ENCODE peak calls at places on chromosomes 6 and 20, in nine cellular contexts. One of them, this sample, is unnamed.

GRCh38 chr6:3419624-3420272 is 37.1 kb downstream of the SLC22A23 start:
- DNase-seq in neural progenitor cell: no peak
- DNase-seq in endothelial cell of umbilical vein: no peak
- DNase-seq in mammary epithelial cell: peak; percentile 79
- DNase-seq in fibroblast of lung: peak; percentile 37
- DNase-seq in HepG2: peak; percentile 87
- DNase-seq in GM23338: no peak
- DNase-seq in keratinocyte: no peak
- DNase-seq in PC-3: peak; percentile 89
- DNase-seq in this sample: peak; percentile 76

GRCh38 chr6:109454483-109455160 is 950 bp downstream of the MICAL1 start:
- DNase-seq in PC-3: no peak
- DNase-seq in neural progenitor cell: no peak
- DNase-seq in mammary epithelial cell: no peak
- DNase-seq in HepG2: no peak
- DNase-seq in keratinocyte: no peak
- DNase-seq in endothelial cell of umbilical vein: no peak
- DNase-seq in GM23338: peak; percentile 48
- DNase-seq in fibroblast of lung: peak; percentile 26
- DNase-seq in this sample: no peak

GRCh38 chr6:118387921-118388701 is 160.0 kb upstream of the PLN start:
- DNase-seq in PC-3: peak; percentile 90
- DNase-seq in mammary epithelial cell: peak; percentile 92
- DNase-seq in HepG2: no peak
- DNase-seq in keratinocyte: no peak
- DNase-seq in endothelial cell of umbilical vein: peak; percentile 97
- DNase-seq in neural progenitor cell: no peak
- DNase-seq in fibroblast of lung: peak; percentile 93
- DNase-seq in GM23338: no peak
- DNase-seq in this sample: peak; percentile 97

GRCh38 chr20:58059145-58059544 is 169.3 kb downstream of the ANKRD60 start:
- DNase-seq in HepG2: no peak
- DNase-seq in GM23338: no peak
- DNase-seq in PC-3: no peak
- DNase-seq in fibroblast of lung: no peak
- DNase-seq in mammary epithelial cell: no peak
- DNase-seq in neural progenitor cell: no peak
- DNase-seq in endothelial cell of umbilical vein: no peak
- DNase-seq in keratinocyte: no peak
- DNase-seq in this sample: no peak

GRCh38 chr6:143279385-143279784 is 171.1 kb downstream of the ADAT2 start:
- DNase-seq in keratinocyte: no peak
- DNase-seq in neural progenitor cell: peak; percentile 25
- DNase-seq in endothelial cell of umbilical vein: peak; percentile 24
- DNase-seq in GM23338: peak; percentile 64
- DNase-seq in HepG2: peak; percentile 34
- DNase-seq in fibroblast of lung: peak; percentile 15
- DNase-seq in PC-3: peak; percentile 25
- DNase-seq in mammary epithelial cell: peak; percentile 16
- DNase-seq in this sample: no peak

GRCh38 chr20:43799150-43799711 is 72.4 kb upstream of the GTSF1L start:
- DNase-seq in mammary epithelial cell: no peak
- DNase-seq in GM23338: no peak
- DNase-seq in fibroblast of lung: peak; percentile 25
- DNase-seq in PC-3: peak; percentile 26
- DNase-seq in endothelial cell of umbilical vein: no peak
- DNase-seq in keratinocyte: no peak
- DNase-seq in neural progenitor cell: no peak
- DNase-seq in HepG2: no peak
- DNase-seq in this sample: no peak

GRCh38 chr6:32198866-32199265 is 6.4 kb upstream of the GPSM3 start:
- DNase-seq in HepG2: no peak
- DNase-seq in mammary epithelial cell: no peak
- DNase-seq in keratinocyte: no peak
- DNase-seq in endothelial cell of umbilical vein: no peak
- DNase-seq in neural progenitor cell: no peak
- DNase-seq in fibroblast of lung: no peak
- DNase-seq in GM23338: no peak
- DNase-seq in PC-3: no peak
- DNase-seq in this sample: no peak

GRCh38 chr20:23165964-23166363 is 79.8 kb upstream of the CD93 start:
- DNase-seq in HepG2: no peak
- DNase-seq in mammary epithelial cell: no peak
- DNase-seq in keratinocyte: no peak
- DNase-seq in endothelial cell of umbilical vein: no peak
- DNase-seq in neural progenitor cell: no peak
- DNase-seq in fibroblast of lung: no peak
- DNase-seq in PC-3: no peak
- DNase-seq in GM23338: no peak
- DNase-seq in this sample: no peak

GRCh38 chr20:34798328-34798727 is 27.1 kb downstream of the NCOA6 start:
- DNase-seq in neural progenitor cell: no peak
- DNase-seq in fibroblast of lung: no peak
- DNase-seq in endothelial cell of umbilical vein: no peak
- DNase-seq in keratinocyte: no peak
- DNase-seq in mammary epithelial cell: no peak
- DNase-seq in HepG2: no peak
- DNase-seq in GM23338: no peak
- DNase-seq in PC-3: no peak
- DNase-seq in this sample: no peak

GRCh38 chr20:34791289-34792020 is 34.0 kb downstream of the NCOA6 start:
- DNase-seq in GM23338: peak; percentile 20
- DNase-seq in fibroblast of lung: peak; percentile 93
- DNase-seq in mammary epithelial cell: no peak
- DNase-seq in PC-3: peak; percentile 50
- DNase-seq in endothelial cell of umbilical vein: peak; percentile 9
- DNase-seq in HepG2: no peak
- DNase-seq in keratinocyte: no peak
- DNase-seq in neural progenitor cell: peak; percentile 28
- DNase-seq in this sample: peak; percentile 28

GRCh38 chr20:34797012-34797720 is 28.3 kb downstream of the NCOA6 start:
- DNase-seq in endothelial cell of umbilical vein: no peak
- DNase-seq in GM23338: no peak
- DNase-seq in mammary epithelial cell: no peak
- DNase-seq in neural progenitor cell: no peak
- DNase-seq in keratinocyte: no peak
- DNase-seq in PC-3: no peak
- DNase-seq in HepG2: no peak
- DNase-seq in fibroblast of lung: no peak
- DNase-seq in this sample: no peak

GRCh38 chr20:34794006-34794585 is 31.4 kb downstream of the NCOA6 start:
- DNase-seq in neural progenitor cell: no peak
- DNase-seq in HepG2: no peak
- DNase-seq in keratinocyte: no peak
- DNase-seq in GM23338: no peak
- DNase-seq in fibroblast of lung: no peak
- DNase-seq in mammary epithelial cell: no peak
- DNase-seq in PC-3: no peak
- DNase-seq in endothelial cell of umbilical vein: no peak
- DNase-seq in this sample: no peak

DNA sequence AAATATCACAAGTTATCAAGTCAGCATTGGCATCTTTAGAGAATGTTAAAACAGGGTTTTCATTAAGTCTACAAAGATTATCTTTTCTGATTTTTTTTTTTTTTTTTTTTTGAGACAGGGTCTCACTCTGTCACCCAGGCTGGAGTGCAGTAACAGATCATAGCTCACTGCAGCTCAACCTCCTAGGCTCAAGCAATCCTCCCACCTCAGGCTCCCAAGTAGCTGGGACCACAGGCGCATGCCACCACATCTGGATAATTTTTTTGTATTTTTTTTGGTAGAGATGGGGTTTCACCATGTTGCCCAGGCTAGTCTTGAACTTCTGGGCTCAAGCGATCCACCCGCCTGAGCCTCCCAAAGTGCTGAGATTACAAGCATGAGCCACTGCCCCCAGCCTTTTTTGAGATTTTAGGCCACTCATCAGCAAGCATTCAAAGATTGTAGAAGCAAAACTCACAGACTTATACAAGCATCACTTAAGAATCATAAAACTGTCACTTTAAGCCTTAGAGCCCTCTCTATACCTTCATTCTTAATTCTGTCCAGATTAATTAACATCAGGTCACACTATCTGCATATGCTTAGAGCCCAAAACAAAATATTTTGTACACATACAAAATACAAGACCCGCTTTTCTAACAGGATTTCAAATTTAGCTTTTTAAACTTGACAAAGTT is 32.6 kb downstream of the NCOA6 start:
- DNase-seq in PC-3: no peak
- DNase-seq in neural progenitor cell: no peak
- DNase-seq in endothelial cell of umbilical vein: no peak
- DNase-seq in GM23338: no peak
- DNase-seq in keratinocyte: no peak
- DNase-seq in mammary epithelial cell: no peak
- DNase-seq in fibroblast of lung: no peak
- DNase-seq in HepG2: no peak
- DNase-seq in this sample: no peak
- H3K36me3 ChIP-seq in PC-3: peaks cover 13% of the 10 kb centered on the region
- H3K36me3 ChIP-seq in neural progenitor cell: no peaks in the 10 kb centered on the region
- H3K36me3 ChIP-seq in endothelial cell of umbilical vein: no peaks in the 10 kb centered on the region
- H3K36me3 ChIP-seq in GM23338: no peaks in the 10 kb centered on the region
- H3K36me3 ChIP-seq in keratinocyte: peaks cover 11% of the 10 kb centered on the region
- H3K36me3 ChIP-seq in mammary epithelial cell: peaks cover 4% of the 10 kb centered on the region
- H3K36me3 ChIP-seq in fibroblast of lung: peaks cover 3% of the 10 kb centered on the region
- H3K36me3 ChIP-seq in HepG2: peaks cover 30% of the 10 kb centered on the region
- H3K36me3 ChIP-seq in this sample: no peaks in the 10 kb centered on the region

GRCh38 chr20:5657190-5657872 is 92.9 kb upstream of the SHLD1 start:
- DNase-seq in GM23338: no peak
- DNase-seq in endothelial cell of umbilical vein: peak; percentile 91
- DNase-seq in fibroblast of lung: peak; percentile 97
- DNase-seq in mammary epithelial cell: peak; percentile 98
- DNase-seq in keratinocyte: peak; percentile 83
- DNase-seq in HepG2: peak; percentile 70
- DNase-seq in neural progenitor cell: no peak
- DNase-seq in PC-3: peak; percentile 98
- DNase-seq in this sample: peak; percentile 99

GRCh38 chr20:5657873-5658200 is 92.4 kb upstream of the SHLD1 start:
- DNase-seq in GM23338: no peak
- DNase-seq in fibroblast of lung: no peak
- DNase-seq in mammary epithelial cell: no peak
- DNase-seq in PC-3: no peak
- DNase-seq in endothelial cell of umbilical vein: no peak
- DNase-seq in neural progenitor cell: no peak
- DNase-seq in keratinocyte: no peak
- DNase-seq in HepG2: no peak
- DNase-seq in this sample: no peak

GRCh38 chr20:5652626-5653573 is 97.3 kb upstream of the SHLD1 start:
- DNase-seq in PC-3: peak; percentile 97
- DNase-seq in endothelial cell of umbilical vein: no peak
- DNase-seq in fibroblast of lung: peak; percentile 89
- DNase-seq in neural progenitor cell: no peak
- DNase-seq in GM23338: no peak
- DNase-seq in keratinocyte: no peak
- DNase-seq in mammary epithelial cell: peak; percentile 67
- DNase-seq in HepG2: no peak
- DNase-seq in this sample: peak; percentile 94

GRCh38 chr20:5656136-5656535 is 94.1 kb upstream of the SHLD1 start:
- DNase-seq in neural progenitor cell: no peak
- DNase-seq in PC-3: no peak
- DNase-seq in fibroblast of lung: no peak
- DNase-seq in mammary epithelial cell: no peak
- DNase-seq in endothelial cell of umbilical vein: no peak
- DNase-seq in GM23338: no peak
- DNase-seq in HepG2: no peak
- DNase-seq in keratinocyte: no peak
- DNase-seq in this sample: no peak

GRCh38 chr20:5654557-5654956 is 95.6 kb upstream of the SHLD1 start:
- DNase-seq in GM23338: no peak
- DNase-seq in PC-3: peak; percentile 99
- DNase-seq in keratinocyte: peak; percentile 80
- DNase-seq in fibroblast of lung: peak; percentile 89
- DNase-seq in HepG2: peak; percentile 93
- DNase-seq in mammary epithelial cell: peak; percentile 98
- DNase-seq in neural progenitor cell: no peak
- DNase-seq in endothelial cell of umbilical vein: peak; percentile 80
- DNase-seq in this sample: peak; percentile 94
- H3K4me2 ChIP-seq in GM23338: no peak overlapping the region
- H3K4me2 ChIP-seq in PC-3: peak overlapping the region; percentile 7
- H3K4me2 ChIP-seq in keratinocyte: peak overlapping the region; percentile 63
- H3K4me2 ChIP-seq in fibroblast of lung: no peak overlapping the region
- H3K4me2 ChIP-seq in HepG2: no peak overlapping the region
- H3K4me2 ChIP-seq in mammary epithelial cell: peak overlapping the region; percentile 3
- H3K4me2 ChIP-seq in neural progenitor cell: no peak overlapping the region
- H3K4me2 ChIP-seq in endothelial cell of umbilical vein: no peak overlapping the region
- H3K4me2 ChIP-seq in this sample: peak overlapping the region; percentile 59

GRCh38 chr6:139472341-139473038 is 98.0 kb upstream of the CITED2 start:
- DNase-seq in GM23338: no peak
- DNase-seq in fibroblast of lung: peak; percentile 55
- DNase-seq in PC-3: no peak
- DNase-seq in mammary epithelial cell: no peak
- DNase-seq in neural progenitor cell: no peak
- DNase-seq in endothelial cell of umbilical vein: no peak
- DNase-seq in HepG2: no peak
- DNase-seq in keratinocyte: no peak
- DNase-seq in this sample: peak; percentile 51

GRCh38 chr6:139474145-139475108 is 100.0 kb upstream of the CITED2 start:
- DNase-seq in endothelial cell of umbilical vein: no peak
- DNase-seq in mammary epithelial cell: no peak
- DNase-seq in neural progenitor cell: peak; percentile 43
- DNase-seq in GM23338: peak; percentile 54
- DNase-seq in HepG2: no peak
- DNase-seq in keratinocyte: no peak
- DNase-seq in fibroblast of lung: peak; percentile 92
- DNase-seq in PC-3: no peak
- DNase-seq in this sample: peak; percentile 34

GRCh38 chr6:139473239-139473701 is 98.8 kb upstream of the CITED2 start:
- DNase-seq in fibroblast of lung: peak; percentile 16
- DNase-seq in endothelial cell of umbilical vein: no peak
- DNase-seq in PC-3: no peak
- DNase-seq in keratinocyte: no peak
- DNase-seq in mammary epithelial cell: no peak
- DNase-seq in GM23338: peak; percentile 34
- DNase-seq in neural progenitor cell: peak; percentile 57
- DNase-seq in HepG2: no peak
- DNase-seq in this sample: peak; percentile 39

GRCh38 chr6:139475231-139475630 is 100.8 kb upstream of the CITED2 start:
- DNase-seq in PC-3: no peak
- DNase-seq in fibroblast of lung: no peak
- DNase-seq in neural progenitor cell: no peak
- DNase-seq in keratinocyte: no peak
- DNase-seq in mammary epithelial cell: no peak
- DNase-seq in GM23338: peak; percentile 14
- DNase-seq in HepG2: no peak
- DNase-seq in endothelial cell of umbilical vein: no peak
- DNase-seq in this sample: no peak

DNA sequence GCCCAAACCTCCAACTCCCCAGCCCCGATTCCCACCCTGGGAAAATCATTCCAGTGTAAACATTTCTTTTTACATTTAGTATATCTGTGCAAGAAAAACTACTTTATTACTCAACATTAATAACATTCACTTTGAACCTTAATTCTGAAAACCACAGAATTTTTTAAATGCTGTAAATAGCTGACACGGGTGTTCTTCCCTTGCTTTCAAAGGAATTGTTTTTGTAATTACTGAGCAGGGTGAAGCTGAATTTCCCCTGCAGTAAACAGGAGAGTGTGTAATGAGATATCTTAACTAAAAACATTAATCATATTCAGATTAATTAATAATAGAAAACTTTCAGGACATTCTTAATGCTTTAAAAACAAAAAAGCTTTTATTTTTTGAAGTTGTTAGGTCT is 99.3 kb upstream of the CITED2 start:
- DNase-seq in mammary epithelial cell: no peak
- DNase-seq in HepG2: no peak
- DNase-seq in neural progenitor cell: no peak
- DNase-seq in GM23338: no peak
- DNase-seq in endothelial cell of umbilical vein: no peak
- DNase-seq in fibroblast of lung: peak; percentile 5
- DNase-seq in keratinocyte: no peak
- DNase-seq in PC-3: no peak
- DNase-seq in this sample: peak; percentile 33
- H3K4me3 ChIP-seq in mammary epithelial cell: no peak overlapping the region
- H3K4me3 ChIP-seq in HepG2: no peak overlapping the region
- H3K4me3 ChIP-seq in neural progenitor cell: no peak overlapping the region
- H3K4me3 ChIP-seq in GM23338: peak overlapping the region; percentile 18
- H3K4me3 ChIP-seq in endothelial cell of umbilical vein: no peak overlapping the region
- H3K4me3 ChIP-seq in fibroblast of lung: peak overlapping the region; percentile 41
- H3K4me3 ChIP-seq in keratinocyte: no peak overlapping the region
- H3K4me3 ChIP-seq in PC-3: no peak overlapping the region
- H3K4me3 ChIP-seq in this sample: peak overlapping the region; percentile 24

DNA sequence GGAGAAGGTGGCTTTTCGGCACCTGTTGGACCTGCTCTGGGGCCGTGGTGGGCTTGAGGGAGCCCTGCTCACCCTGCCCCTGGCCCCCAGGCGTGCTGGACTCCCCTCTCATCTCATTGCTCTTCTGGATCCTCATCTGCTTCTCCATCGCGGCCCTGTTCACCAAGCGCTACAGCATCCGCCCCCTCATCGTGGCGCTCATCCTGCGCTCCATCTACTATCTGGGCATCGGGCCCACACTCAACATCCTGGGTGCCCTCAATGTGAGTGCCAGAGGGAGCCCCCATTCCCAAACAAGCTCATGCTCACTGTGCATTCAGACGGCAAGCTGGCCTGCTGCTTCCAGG is 22.4 kb downstream of the UQCC2 start:
- DNase-seq in neural progenitor cell: no peak
- DNase-seq in PC-3: no peak
- DNase-seq in endothelial cell of umbilical vein: no peak
- DNase-seq in mammary epithelial cell: no peak
- DNase-seq in keratinocyte: no peak
- DNase-seq in GM23338: no peak
- DNase-seq in fibroblast of lung: no peak
- DNase-seq in HepG2: no peak
- DNase-seq in this sample: no peak
- H3K36me3 ChIP-seq in neural progenitor cell: no peaks in the 10 kb centered on the region
- H3K36me3 ChIP-seq in PC-3: peaks cover 39% of the 10 kb centered on the region
- H3K36me3 ChIP-seq in endothelial cell of umbilical vein: peaks cover 4% of the 10 kb centered on the region
- H3K36me3 ChIP-seq in mammary epithelial cell: peaks cover 39% of the 10 kb centered on the region
- H3K36me3 ChIP-seq in keratinocyte: peaks cover 63% of the 10 kb centered on the region
- H3K36me3 ChIP-seq in GM23338: peaks cover 10% of the 10 kb centered on the region
- H3K36me3 ChIP-seq in fibroblast of lung: peaks cover 45% of the 10 kb centered on the region
- H3K36me3 ChIP-seq in HepG2: peaks cover 24% of the 10 kb centered on the region
- H3K36me3 ChIP-seq in this sample: no peaks in the 10 kb centered on the region

This sample was measured in astrocyte.